ENCODE peak calls at places on chromosomes 12 and 14, in seven cellular contexts. One of them, this sample, is unnamed.

GRCh38 chr14:55328317-55328716 is 57.1 kb downstream of the FBXO34 start:
- DNase-seq in HCT116: no peak
- DNase-seq in fibroblast of lung: peak; percentile 52
- DNase-seq in endothelial cell of umbilical vein: no peak
- DNase-seq in hepatocyte: no peak
- DNase-seq in GM12878: no peak
- DNase-seq in PC-9: no peak
- DNase-seq in this sample: no peak

GRCh38 chr12:104886418-104887401 is 71.4 kb downstream of the SLC41A2 start:
- DNase-seq in fibroblast of lung: peak; percentile 59
- DNase-seq in HCT116: peak; percentile 15
- DNase-seq in hepatocyte: peak; percentile 16
- DNase-seq in GM12878: no peak
- DNase-seq in PC-9: no peak
- DNase-seq in endothelial cell of umbilical vein: peak; percentile 84
- DNase-seq in this sample: no peak

GRCh38 chr12:84128117-84128991 is 784.2 kb downstream of the SLC6A15 start:
- DNase-seq in hepatocyte: no peak
- DNase-seq in PC-9: peak; percentile 14
- DNase-seq in fibroblast of lung: no peak
- DNase-seq in HCT116: no peak
- DNase-seq in GM12878: no peak
- DNase-seq in endothelial cell of umbilical vein: no peak
- DNase-seq in this sample: no peak

GRCh38 chr14:65791551-65791981 is 379.0 kb downstream of the FUT8 start:
- DNase-seq in GM12878: peak; percentile 5
- DNase-seq in endothelial cell of umbilical vein: peak; percentile 34
- DNase-seq in PC-9: peak; percentile 23
- DNase-seq in fibroblast of lung: peak; percentile 64
- DNase-seq in hepatocyte: no peak
- DNase-seq in HCT116: no peak
- DNase-seq in this sample: no peak

GRCh38 chr12:45205165-45205825 is 10.6 kb upstream of the ANO6 start:
- DNase-seq in endothelial cell of umbilical vein: no peak
- DNase-seq in hepatocyte: no peak
- DNase-seq in fibroblast of lung: no peak
- DNase-seq in HCT116: no peak
- DNase-seq in GM12878: peak; percentile 36
- DNase-seq in PC-9: no peak
- DNase-seq in this sample: no peak

GRCh38 chr14:106187176-106187670 is 660.8 kb downstream of the TMEM121 start:
- DNase-seq in GM12878: no peak
- DNase-seq in HCT116: no peak
- DNase-seq in fibroblast of lung: no peak
- DNase-seq in hepatocyte: no peak
- DNase-seq in PC-9: no peak
- DNase-seq in endothelial cell of umbilical vein: no peak
- DNase-seq in this sample: no peak

GRCh38 chr12:53122961-53123468 is 19.7 kb downstream of the SOAT2 start:
- DNase-seq in HCT116: no peak
- DNase-seq in endothelial cell of umbilical vein: no peak
- DNase-seq in GM12878: no peak
- DNase-seq in hepatocyte: no peak
- DNase-seq in PC-9: no peak
- DNase-seq in fibroblast of lung: peak; percentile 48
- DNase-seq in this sample: peak; percentile 95

GRCh38 chr12:11951209-11951608 is 119.5 kb upstream of the BCL2L14 start:
- DNase-seq in PC-9: no peak
- DNase-seq in hepatocyte: no peak
- DNase-seq in GM12878: no peak
- DNase-seq in endothelial cell of umbilical vein: no peak
- DNase-seq in HCT116: no peak
- DNase-seq in fibroblast of lung: no peak
- DNase-seq in this sample: no peak

GRCh38 chr12:103520686-103521215 is 25.0 kb upstream of the C12orf42 start:
- DNase-seq in hepatocyte: no peak
- DNase-seq in GM12878: no peak
- DNase-seq in endothelial cell of umbilical vein: no peak
- DNase-seq in HCT116: no peak
- DNase-seq in fibroblast of lung: no peak
- DNase-seq in PC-9: no peak
- DNase-seq in this sample: no peak

GRCh38 chr14:95530461-95531170 is 4.2 kb upstream of the GLRX5 start:
- DNase-seq in HCT116: no peak
- DNase-seq in fibroblast of lung: no peak
- DNase-seq in PC-9: peak; percentile 30
- DNase-seq in endothelial cell of umbilical vein: no peak
- DNase-seq in hepatocyte: no peak
- DNase-seq in GM12878: no peak
- DNase-seq in this sample: no peak

GRCh38 chr12:92505373-92506340 is 197.1 kb upstream of the PLEKHG7 start:
- DNase-seq in endothelial cell of umbilical vein: peak; percentile 70
- DNase-seq in fibroblast of lung: peak; percentile 9
- DNase-seq in GM12878: peak; percentile 86
- DNase-seq in HCT116: no peak
- DNase-seq in PC-9: no peak
- DNase-seq in hepatocyte: peak; percentile 23
- DNase-seq in this sample: no peak

GRCh38 chr12:5014269-5014668 is 29.4 kb upstream of the KCNA5 start:
- DNase-seq in GM12878: no peak
- DNase-seq in endothelial cell of umbilical vein: no peak
- DNase-seq in PC-9: no peak
- DNase-seq in hepatocyte: no peak
- DNase-seq in HCT116: no peak
- DNase-seq in fibroblast of lung: no peak
- DNase-seq in this sample: no peak

GRCh38 chr12:80472912-80473500 is 29.0 kb downstream of the PTPRQ start:
- DNase-seq in fibroblast of lung: peak; percentile 78
- DNase-seq in PC-9: peak; percentile 3
- DNase-seq in endothelial cell of umbilical vein: peak; percentile 65
- DNase-seq in HCT116: peak; percentile 53
- DNase-seq in GM12878: peak; percentile 3
- DNase-seq in hepatocyte: peak; percentile 63
- DNase-seq in this sample: peak; percentile 72

GRCh38 chr12:104420868-104421267 is 35.9 kb upstream of the CHST11 start:
- DNase-seq in PC-9: no peak
- DNase-seq in HCT116: no peak
- DNase-seq in fibroblast of lung: no peak
- DNase-seq in GM12878: no peak
- DNase-seq in hepatocyte: no peak
- DNase-seq in endothelial cell of umbilical vein: peak; percentile 59
- DNase-seq in this sample: no peak

GRCh38 chr14:54105898-54106297 is 149.3 kb upstream of the BMP4 start:
- DNase-seq in endothelial cell of umbilical vein: no peak
- DNase-seq in fibroblast of lung: no peak
- DNase-seq in GM12878: no peak
- DNase-seq in hepatocyte: peak; percentile 28
- DNase-seq in PC-9: peak; percentile 85
- DNase-seq in HCT116: peak; percentile 71
- DNase-seq in this sample: no peak

GRCh38 chr12:28742791-28743190 is 406.3 kb upstream of the FAR2 start:
- DNase-seq in GM12878: no peak
- DNase-seq in HCT116: no peak
- DNase-seq in PC-9: no peak
- DNase-seq in endothelial cell of umbilical vein: no peak
- DNase-seq in fibroblast of lung: peak; percentile 31
- DNase-seq in hepatocyte: no peak
- DNase-seq in this sample: no peak

GRCh38 chr12:24054411-24054810 is 104.9 kb upstream of the SOX5 start:
- DNase-seq in HCT116: no peak
- DNase-seq in endothelial cell of umbilical vein: peak; percentile 62
- DNase-seq in fibroblast of lung: no peak
- DNase-seq in hepatocyte: no peak
- DNase-seq in PC-9: no peak
- DNase-seq in GM12878: no peak
- DNase-seq in this sample: no peak

GRCh38 chr14:88185843-88186242 is 137.2 kb downstream of the KCNK10 start:
- DNase-seq in HCT116: no peak
- DNase-seq in hepatocyte: no peak
- DNase-seq in GM12878: no peak
- DNase-seq in fibroblast of lung: no peak
- DNase-seq in endothelial cell of umbilical vein: no peak
- DNase-seq in PC-9: no peak
- DNase-seq in this sample: no peak

GRCh38 chr14:62796431-62796830 is 248.8 kb downstream of the KCNH5 start:
- DNase-seq in GM12878: no peak
- DNase-seq in endothelial cell of umbilical vein: no peak
- DNase-seq in HCT116: no peak
- DNase-seq in hepatocyte: no peak
- DNase-seq in fibroblast of lung: no peak
- DNase-seq in PC-9: no peak
- DNase-seq in this sample: no peak

GRCh38 chr14:88247228-88247627 is 75.8 kb downstream of the KCNK10 start:
- DNase-seq in HCT116: no peak
- DNase-seq in hepatocyte: peak; percentile 30
- DNase-seq in GM12878: no peak
- DNase-seq in fibroblast of lung: no peak
- DNase-seq in endothelial cell of umbilical vein: no peak
- DNase-seq in PC-9: no peak
- DNase-seq in this sample: no peak

GRCh38 chr12:96811083-96811482 is 96.0 kb upstream of the NEDD1 start:
- DNase-seq in fibroblast of lung: peak; percentile 97
- DNase-seq in PC-9: peak; percentile 4
- DNase-seq in GM12878: no peak
- DNase-seq in hepatocyte: peak; percentile 25
- DNase-seq in HCT116: no peak
- DNase-seq in endothelial cell of umbilical vein: peak; percentile 94
- DNase-seq in this sample: no peak

GRCh38 chr12:120062976-120063579 is 53.5 kb downstream of the RAB35 start:
- DNase-seq in fibroblast of lung: no peak
- DNase-seq in HCT116: no peak
- DNase-seq in hepatocyte: no peak
- DNase-seq in PC-9: no peak
- DNase-seq in GM12878: no peak
- DNase-seq in endothelial cell of umbilical vein: no peak
- DNase-seq in this sample: no peak

GRCh38 chr12:110850762-110851161 is 4.0 kb downstream of the CCDC63 start:
- DNase-seq in GM12878: no peak
- DNase-seq in HCT116: no peak
- DNase-seq in hepatocyte: no peak
- DNase-seq in PC-9: no peak
- DNase-seq in endothelial cell of umbilical vein: no peak
- DNase-seq in fibroblast of lung: no peak
- DNase-seq in this sample: no peak

GRCh38 chr12:110844551-110845395 is 2.0 kb upstream of the CCDC63 start:
- DNase-seq in PC-9: peak; percentile 25
- DNase-seq in hepatocyte: no peak
- DNase-seq in HCT116: no peak
- DNase-seq in endothelial cell of umbilical vein: no peak
- DNase-seq in fibroblast of lung: peak; percentile 88
- DNase-seq in GM12878: no peak
- DNase-seq in this sample: no peak

GRCh38 chr12:110849748-110850403 is 3.1 kb downstream of the CCDC63 start:
- DNase-seq in fibroblast of lung: no peak
- DNase-seq in HCT116: no peak
- DNase-seq in GM12878: no peak
- DNase-seq in endothelial cell of umbilical vein: no peak
- DNase-seq in hepatocyte: no peak
- DNase-seq in PC-9: no peak
- DNase-seq in this sample: no peak

GRCh38 chr12:110846615-110847566 is at the start of gene CCDC63:
- DNase-seq in hepatocyte: peak; percentile 79
- DNase-seq in endothelial cell of umbilical vein: peak; percentile 50
- DNase-seq in PC-9: peak; percentile 14
- DNase-seq in HCT116: peak; percentile 68
- DNase-seq in fibroblast of lung: peak; percentile 55
- DNase-seq in GM12878: no peak
- DNase-seq in this sample: no peak

GRCh38 chr12:110848524-110848923 is 1.7 kb downstream of the CCDC63 start:
- DNase-seq in hepatocyte: no peak
- DNase-seq in GM12878: no peak
- DNase-seq in endothelial cell of umbilical vein: no peak
- DNase-seq in PC-9: no peak
- DNase-seq in fibroblast of lung: no peak
- DNase-seq in HCT116: no peak
- DNase-seq in this sample: no peak
- H3K9me3 ChIP-seq in hepatocyte: no peaks in the 10 kb centered on the region
- H3K9me3 ChIP-seq in GM12878: no peaks in the 10 kb centered on the region
- H3K9me3 ChIP-seq in endothelial cell of umbilical vein: no peaks in the 10 kb centered on the region
- H3K9me3 ChIP-seq in PC-9: peaks cover 5% of the 10 kb centered on the region
- H3K9me3 ChIP-seq in fibroblast of lung: no peaks in the 10 kb centered on the region
- H3K9me3 ChIP-seq in HCT116: no peaks in the 10 kb centered on the region
- H3K9me3 ChIP-seq in this sample: no peaks in the 10 kb centered on the region

GRCh38 chr14:105167303-105168092 is 1.1 kb downstream of the JAG2 start:
- DNase-seq in hepatocyte: peak; percentile 48
- DNase-seq in PC-9: no peak
- DNase-seq in HCT116: no peak
- DNase-seq in endothelial cell of umbilical vein: no peak
- DNase-seq in GM12878: no peak
- DNase-seq in fibroblast of lung: no peak
- DNase-seq in this sample: no peak
- TF ChIP-seq EZH2 in hepatocyte: no peak
- TF ChIP-seq EZH2 in PC-9: no peak
- TF ChIP-seq EZH2 in HCT116: no peak
- TF ChIP-seq EZH2 in endothelial cell of umbilical vein: no peak
- TF ChIP-seq EZH2 in GM12878: no peak
- TF ChIP-seq EZH2 in fibroblast of lung: peak; percentile 99
- TF ChIP-seq EZH2 in this sample: no peak

GRCh38 chr12:27576667-27577347 is 52.8 kb downstream of the PPFIBP1 start:
- DNase-seq in fibroblast of lung: peak; percentile 22
- DNase-seq in endothelial cell of umbilical vein: no peak
- DNase-seq in hepatocyte: no peak
- DNase-seq in PC-9: no peak
- DNase-seq in GM12878: no peak
- DNase-seq in HCT116: no peak
- DNase-seq in this sample: no peak

GRCh38 chr12:27577688-27578087 is 53.7 kb downstream of the PPFIBP1 start:
- DNase-seq in GM12878: no peak
- DNase-seq in PC-9: no peak
- DNase-seq in endothelial cell of umbilical vein: peak; percentile 28
- DNase-seq in HCT116: no peak
- DNase-seq in hepatocyte: no peak
- DNase-seq in fibroblast of lung: peak; percentile 32
- DNase-seq in this sample: no peak

GRCh38 chr12:27573972-27574371 is 50.0 kb downstream of the PPFIBP1 start:
- DNase-seq in endothelial cell of umbilical vein: peak; percentile 92
- DNase-seq in fibroblast of lung: peak; percentile 98
- DNase-seq in hepatocyte: no peak
- DNase-seq in PC-9: no peak
- DNase-seq in GM12878: no peak
- DNase-seq in HCT116: peak; percentile 37
- DNase-seq in this sample: no peak

GRCh38 chr12:27575099-27575779 is 51.2 kb downstream of the PPFIBP1 start:
- DNase-seq in fibroblast of lung: peak; percentile 50
- DNase-seq in endothelial cell of umbilical vein: no peak
- DNase-seq in hepatocyte: no peak
- DNase-seq in PC-9: no peak
- DNase-seq in HCT116: no peak
- DNase-seq in GM12878: no peak
- DNase-seq in this sample: no peak

GRCh38 chr12:27575780-27576154 is 51.8 kb downstream of the PPFIBP1 start:
- DNase-seq in hepatocyte: no peak
- DNase-seq in endothelial cell of umbilical vein: peak; percentile 49
- DNase-seq in GM12878: no peak
- DNase-seq in HCT116: no peak
- DNase-seq in PC-9: no peak
- DNase-seq in fibroblast of lung: no peak
- DNase-seq in this sample: no peak
- H3K27ac ChIP-seq in hepatocyte: no peak overlapping the region
- H3K27ac ChIP-seq in endothelial cell of umbilical vein: peak overlapping the region; percentile 92
- H3K27ac ChIP-seq in GM12878: no peak overlapping the region
- H3K27ac ChIP-seq in HCT116: no peak overlapping the region
- H3K27ac ChIP-seq in PC-9: no peak overlapping the region
- H3K27ac ChIP-seq in fibroblast of lung: peak overlapping the region; percentile 31
- H3K27ac ChIP-seq in this sample: no peak overlapping the region

GRCh38 chr14:91402278-91403068 is 15.1 kb downstream of the CCDC88C start:
- DNase-seq in GM12878: no peak
- DNase-seq in fibroblast of lung: no peak
- DNase-seq in PC-9: no peak
- DNase-seq in HCT116: no peak
- DNase-seq in hepatocyte: peak; percentile 58
- DNase-seq in endothelial cell of umbilical vein: peak; percentile 94
- DNase-seq in this sample: no peak
- H3K9me3 ChIP-seq in GM12878: no peaks in the 10 kb centered on the region
- H3K9me3 ChIP-seq in fibroblast of lung: no peaks in the 10 kb centered on the region
- H3K9me3 ChIP-seq in PC-9: no peaks in the 10 kb centered on the region
- H3K9me3 ChIP-seq in HCT116: no peaks in the 10 kb centered on the region
- H3K9me3 ChIP-seq in hepatocyte: no peaks in the 10 kb centered on the region
- H3K9me3 ChIP-seq in endothelial cell of umbilical vein: no peaks in the 10 kb centered on the region
- H3K9me3 ChIP-seq in this sample: no peaks in the 10 kb centered on the region

This sample was measured in SK-N-MC.